ENCODE peak calls at places on chromosomes 16 and 17, in ten cellular contexts. H is Calu3, N is endothelial cell, V is brain microvascular endothelial cell, M is BJ, O is transverse colon, S is WTC11, Y is AG09319, I is fibroblast of pulmonary artery, G is adrenal gland. A is an unnamed sample.

GRCh38 chr17:6460531-6461161 is 16.4 kb downstream of the PIMREG start:
- DNase-seq in H (no peak), N (no peak), V (no peak), M (no peak), O (no peak), S (no peak), Y (no peak), I (no peak), G (no peak), A (no peak)

GRCh38 chr16:3642397-3643094 is 11.9 kb upstream of the DNASE1 start:
- DNase-seq in H (peak; percentile 78), N (no peak), V (peak; percentile 56), M (no peak), O (peak; percentile 42), S (peak; percentile 16), Y (no peak), I (peak; percentile 53), G (peak; percentile 87), A (peak; percentile 13)

GRCh38 chr16:50261707-50262235 is 4.6 kb upstream of the ADCY7 start:
- DNase-seq in H (no peak), N (no peak), V (no peak), M (no peak), O (no peak), S (no peak), Y (no peak), I (no peak), G (no peak), A (no peak)

GRCh38 chr17:45440161-45440859 is 7.6 kb upstream of the ARHGAP27 start:
- DNase-seq in H (peak; percentile 82), N (no peak), V (no peak), M (no peak), O (no peak), S (peak; percentile 39), Y (no peak), I (peak; percentile 33), G (no peak), A (no peak)

GRCh38 chr16:19997734-19998133 is 76.0 kb downstream of the GPR139 start:
- DNase-seq in H (no peak), N (no peak), V (no peak), M (no peak), O (no peak), S (no peak), Y (no peak), I (no peak), G (no peak), A (no peak)

GRCh38 chr17:19464033-19465026 is 53.3 kb downstream of the RNF112 start:
- DNase-seq in H (no peak), N (no peak), V (no peak), M (no peak), O (no peak), S (peak; percentile 5), Y (no peak), I (no peak), G (peak; percentile 53), A (peak; percentile 29)

GRCh38 chr16:64711596-64711995 is 410.3 kb downstream of the CDH11 start:
- DNase-seq in H (no peak), N (no peak), V (no peak), M (no peak), O (no peak), S (no peak), Y (no peak), I (no peak), G (no peak), A (no peak)

GRCh38 chr16:67701420-67701819 is 17.7 kb downstream of the GFOD2 start:
- DNase-seq in H (no peak), N (no peak), V (no peak), M (no peak), O (no peak), S (no peak), Y (no peak), I (no peak), G (no peak), A (no peak)

GRCh38 chr17:44220211-44221071 is 966 bp upstream of the UBTF start:
- DNase-seq in H (peak; percentile 67), N (peak; percentile 33), V (no peak), M (no peak), O (peak; percentile 42), S (peak; percentile 52), Y (no peak), I (peak; percentile 64), G (peak; percentile 70), A (no peak)

GRCh38 chr17:44217738-44218343 is 1.6 kb downstream of the UBTF start:
- DNase-seq in H (no peak), N (no peak), V (no peak), M (no peak), O (peak; percentile 29), S (no peak), Y (no peak), I (no peak), G (no peak), A (no peak)

GRCh38 chr17:44219636-44220210 is at the start of gene UBTF:
- DNase-seq in H (peak; percentile 83), N (peak; percentile 61), V (peak; percentile 36), M (no peak), O (peak; percentile 63), S (peak; percentile 72), Y (no peak), I (peak; percentile 56), G (peak; percentile 74), A (no peak)

GRCh38 chr17:44218344-44219125 is 940 bp downstream of the UBTF start:
- DNase-seq in H (peak; percentile 96), N (peak; percentile 79), V (peak; percentile 52), M (no peak), O (peak; percentile 92), S (peak; percentile 72), Y (peak; percentile 78), I (peak; percentile 89), G (peak; percentile 90), A (peak; percentile 64)

DNA sequence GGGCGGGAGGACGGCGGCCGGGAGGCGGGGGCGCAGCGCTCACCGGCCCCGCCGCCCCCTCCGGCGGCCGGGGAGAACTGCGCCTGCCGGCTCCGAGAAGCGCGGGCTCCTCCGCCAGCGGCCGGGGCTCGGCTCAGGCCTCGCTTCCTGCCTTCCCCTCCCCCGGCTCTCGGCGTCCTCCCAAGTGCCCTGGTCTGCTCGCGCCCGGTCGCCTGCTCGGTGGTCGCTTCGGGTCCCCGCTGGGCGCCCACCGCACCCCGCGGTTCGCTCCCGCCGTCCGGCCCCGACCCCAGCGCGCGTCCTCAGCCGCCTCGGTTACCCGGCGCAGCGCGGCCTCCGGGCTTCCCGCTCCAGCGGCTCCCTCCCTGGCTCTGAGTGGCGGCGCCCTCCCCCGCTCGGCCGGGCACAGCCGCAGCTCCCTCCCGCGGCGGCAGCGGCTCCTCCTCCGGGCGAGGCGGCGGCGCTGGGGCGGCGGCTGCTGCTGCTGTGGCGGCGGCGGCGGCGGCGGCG is 294 bp downstream of the UBTF start:
- DNase-seq in H (peak; percentile 90), N (peak; percentile 79), V (no peak), M (no peak), O (peak; percentile 69), S (peak; percentile 63), Y (no peak), I (peak; percentile 70), G (no peak), A (peak; percentile 31)
- TF ChIP-seq CTCF in H (peak; percentile 77), N (peak; percentile 49), V (peak; percentile 25), M (peak; percentile 17), O (peak; percentile 65), S (peak; percentile 33), Y (peak; percentile 8), I (no peak), G (peak; percentile 82), A (peak; percentile 30)

DNA sequence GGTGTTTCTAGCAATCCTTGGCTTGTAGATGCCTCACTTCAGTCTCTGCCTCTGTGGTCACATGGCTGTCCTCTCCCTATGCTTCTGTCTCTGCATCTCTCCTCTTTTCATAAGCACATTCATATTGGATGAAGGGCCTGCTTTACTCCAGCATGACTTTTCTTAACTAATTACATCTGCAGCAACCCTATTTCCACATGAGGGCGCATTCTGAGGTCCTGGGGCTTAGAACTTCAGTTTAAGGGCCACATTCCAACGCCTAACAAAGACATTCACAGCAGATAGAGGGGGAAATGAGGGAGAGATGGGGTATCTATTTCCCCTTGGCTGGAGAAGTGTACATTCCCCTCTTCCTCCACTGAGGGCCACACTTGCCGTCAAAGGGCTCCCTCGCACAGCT is 489.1 kb upstream of the SALL1 start:
- DNase-seq in H (no peak), N (no peak), V (no peak), M (no peak), O (no peak), S (no peak), Y (no peak), I (no peak), G (no peak), A (no peak)
- TF ChIP-seq CTCF in H (no peak), N (no peak), V (no peak), M (no peak), O (no peak), S (no peak), Y (no peak), I (no peak), G (no peak), A (no peak)

GRCh38 chr17:83079340-83079747 is at the start of gene METRNL:
- DNase-seq in H (peak; percentile 78), N (peak; percentile 67), V (peak; percentile 45), M (no peak), O (peak; percentile 87), S (peak; percentile 64), Y (no peak), I (peak; percentile 62), G (peak; percentile 73), A (no peak)

GRCh38 chr17:83081561-83082201 is 2.3 kb downstream of the METRNL start:
- DNase-seq in H (no peak), N (no peak), V (no peak), M (no peak), O (peak; percentile 89), S (no peak), Y (peak; percentile 54), I (no peak), G (no peak), A (no peak)

GRCh38 chr17:83082435-83082834 is 3.0 kb downstream of the METRNL start:
- DNase-seq in H (no peak), N (no peak), V (no peak), M (no peak), O (no peak), S (no peak), Y (no peak), I (no peak), G (no peak), A (no peak)

GRCh38 chr17:83079766-83080616 is 582 bp downstream of the METRNL start:
- DNase-seq in H (no peak), N (peak; percentile 37), V (no peak), M (no peak), O (no peak), S (no peak), Y (no peak), I (no peak), G (no peak), A (no peak)

DNA sequence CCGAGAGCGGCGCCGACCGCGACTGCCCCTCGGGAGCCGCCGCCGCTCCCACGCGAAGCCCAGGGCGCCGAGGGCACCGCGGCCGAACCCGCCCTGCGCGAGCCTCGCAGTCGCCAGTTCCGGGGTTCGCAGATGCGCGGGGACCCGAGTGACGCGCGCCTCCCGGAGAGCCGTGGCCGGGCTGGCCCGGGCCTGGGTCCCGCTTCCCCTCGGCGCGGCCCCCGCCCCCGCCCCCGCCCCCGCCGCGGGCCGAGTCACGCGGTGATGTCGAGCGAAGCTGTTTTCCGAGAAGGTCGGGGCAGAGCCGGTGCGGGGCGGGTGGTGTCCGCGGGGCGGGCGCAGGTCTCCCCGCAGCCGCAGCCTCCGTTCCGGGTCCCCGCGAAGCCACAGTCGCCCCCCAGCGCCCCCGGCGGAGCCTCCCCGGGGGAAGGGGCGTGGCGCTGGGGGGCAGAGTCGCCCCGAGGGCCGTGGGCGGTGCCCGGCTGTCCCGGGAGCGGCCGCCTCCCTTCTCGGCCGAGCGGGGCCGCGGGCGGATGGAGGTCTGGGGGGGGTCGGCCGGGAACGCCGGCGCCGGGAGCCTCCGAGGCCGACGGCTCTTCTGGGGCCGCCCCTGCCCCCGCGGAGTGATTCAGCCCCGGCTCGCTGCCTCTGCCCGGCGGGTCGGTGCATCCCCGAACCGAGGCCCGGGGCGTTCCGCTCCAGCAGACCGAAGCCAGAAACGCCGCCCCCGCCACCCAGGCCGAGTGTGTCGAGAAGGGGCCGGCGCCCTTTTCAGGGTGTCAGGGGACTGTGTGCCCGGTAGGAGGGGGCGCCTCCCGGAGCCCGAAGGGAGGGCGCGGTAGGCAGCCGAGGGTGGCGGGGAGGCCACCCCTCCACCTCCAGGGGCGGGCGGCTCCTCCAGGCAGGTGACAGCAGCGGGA is 1.5 kb downstream of the METRNL start:
- DNase-seq in H (no peak), N (no peak), V (no peak), M (no peak), O (peak; percentile 52), S (no peak), Y (no peak), I (peak; percentile 35), G (no peak), A (no peak)
- TF ChIP-seq CTCF in H (no peak), N (no peak), V (no peak), M (no peak), O (no peak), S (no peak), Y (no peak), I (no peak), G (no peak), A (no peak)

DNA sequence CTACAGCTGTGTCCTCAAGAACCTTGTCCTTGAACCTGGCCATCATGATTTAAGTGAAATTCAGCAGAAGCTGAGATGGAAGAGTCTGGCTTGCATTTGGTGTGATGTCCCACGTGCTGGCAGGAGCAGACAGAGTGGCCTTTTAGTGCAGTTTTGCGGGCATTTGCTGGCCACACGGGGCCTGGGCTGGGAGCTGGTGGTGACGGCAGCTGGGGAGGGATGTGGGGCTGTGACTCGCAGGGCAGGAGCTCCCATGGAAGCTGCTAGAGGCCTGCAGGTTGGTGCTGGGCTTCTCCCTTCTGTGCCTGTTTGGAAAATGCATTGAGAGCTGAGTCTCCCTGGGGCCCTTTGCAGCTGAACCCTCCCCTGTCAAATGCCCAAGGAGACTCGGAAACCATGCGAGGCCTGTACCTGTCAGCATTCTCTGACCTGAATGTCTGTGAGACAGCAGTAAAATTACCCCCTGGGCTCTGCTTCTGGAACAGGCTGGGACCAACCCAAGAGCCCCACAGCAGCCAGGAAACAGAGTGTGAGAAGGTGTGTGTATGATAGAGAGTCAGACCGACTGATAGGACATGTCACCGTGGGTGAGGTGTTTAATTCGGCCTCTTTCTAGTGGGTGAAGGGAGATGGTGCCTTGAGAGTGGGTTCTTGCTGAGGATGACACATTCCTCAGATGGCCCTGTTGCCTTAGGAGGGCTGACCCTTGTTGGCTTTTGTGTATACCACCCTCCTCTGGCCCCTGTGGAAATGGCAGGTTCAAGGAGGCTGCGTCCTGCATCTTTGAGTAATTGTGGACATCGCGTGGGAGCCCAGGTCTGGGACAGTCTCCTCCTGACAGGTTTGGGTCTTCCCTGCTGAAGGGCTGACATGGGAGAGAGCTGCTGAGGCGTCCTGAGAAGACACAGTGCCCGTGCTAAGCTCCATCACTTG is 145.5 kb downstream of the MSI2 start:
- DNase-seq in H (no peak), N (peak; percentile 36), V (no peak), M (no peak), O (no peak), S (peak; percentile 49), Y (no peak), I (no peak), G (no peak), A (no peak)
- TF ChIP-seq CTCF in H (no peak), N (no peak), V (peak; percentile 20), M (no peak), O (no peak), S (no peak), Y (no peak), I (no peak), G (no peak), A (no peak)

A was measured in astrocyte of the cerebellum.